ENCODE peak calls at places on chromosomes 7 and 10, in five cellular contexts. G is cardiac fibroblast, L is pons, N is osteocyte, M is left lobe of liver. J is an unnamed sample.

GRCh38 chr7:101990811-101991418 is 173.5 kb downstream of the CUX1 start:
- DNase-seq in M (no peak), L (peak; percentile 28), G (no peak), N (no peak), J (no peak)

GRCh38 chr7:102253973-102254370 is 32.7 kb upstream of the SH2B2 start:
- DNase-seq in N (no peak), M (no peak), G (no peak), L (no peak), J (no peak)

GRCh38 chr10:112215342-112215774 is 31.8 kb upstream of the GPAM start:
- DNase-seq in G (peak; percentile 15), N (no peak), L (no peak), M (peak; percentile 94), J (peak; percentile 86)

GRCh38 chr7:98526059-98526458 is 91.0 kb upstream of the NPTX2 start:
- DNase-seq in L (no peak), N (no peak), M (no peak), G (no peak), J (no peak)

GRCh38 chr10:131207584-131208532 is 103.7 kb downstream of the TCERG1L start:
- DNase-seq in L (no peak), N (peak; percentile 78), G (no peak), M (peak; percentile 26), J (no peak)

GRCh38 chr10:93711891-93712290 is 9.5 kb upstream of the FRA10AC1 start:
- DNase-seq in L (no peak), M (no peak), G (peak; percentile 5), N (no peak), J (no peak)

GRCh38 chr10:79102056-79102874 is 33.5 kb downstream of the ZMIZ1 start:
- DNase-seq in L (no peak), G (peak; percentile 38), M (no peak), N (peak; percentile 87), J (peak; percentile 62)

GRCh38 chr7:126426652-126427051 is 826.1 kb downstream of the GRM8 start:
- DNase-seq in M (no peak), L (peak; percentile 5), N (no peak), G (no peak), J (no peak)

GRCh38 chr7:120843121-120843520 is 14.8 kb downstream of the TSPAN12 start:
- DNase-seq in G (no peak), N (no peak), L (no peak), M (no peak), J (no peak)

GRCh38 chr7:66779669-66780408 is 39.3 kb downstream of the RABGEF1 start:
- DNase-seq in M (no peak), N (no peak), L (no peak), G (peak; percentile 56), J (no peak)